ENCODE peak calls at places on chromosome 22, in seven cellular contexts. W, T, D, V, S, Y and F are unnamed samples.

GRCh38 chr22:43263645-43264514 is 76.9 kb upstream of the TTLL12 start:
- DNase-seq in W (peak; percentile 15), T (no peak), D (peak; percentile 88), V (no peak), S (no peak), Y (peak; percentile 83), F (peak; percentile 96)

GRCh38 chr22:42868751-42869251 is 11.7 kb upstream of the ARFGAP3 start:
- DNase-seq in W (no peak), T (no peak), D (peak; percentile 17), V (no peak), S (no peak), Y (no peak), F (no peak)

GRCh38 chr22:38026130-38027111 is 30.8 kb upstream of the PICK1 start:
- DNase-seq in W (no peak), T (no peak), D (no peak), V (no peak), S (no peak), Y (no peak), F (no peak)

GRCh38 chr22:40024201-40025061 is 29.7 kb downstream of the FAM83F start:
- DNase-seq in W (peak; percentile 17), T (peak; percentile 76), D (peak; percentile 51), V (peak; percentile 67), S (peak; percentile 90), Y (peak; percentile 76), F (peak; percentile 71)

GRCh38 chr22:32723632-32724031 is 77.9 kb upstream of the TIMP3 start:
- DNase-seq in W (no peak), T (no peak), D (peak; percentile 96), V (no peak), S (no peak), Y (no peak), F (peak; percentile 82)

GRCh38 chr22:26860233-26860765 is 202.9 kb downstream of the MIAT start:
- DNase-seq in W (no peak), T (no peak), D (no peak), V (no peak), S (peak; percentile 27), Y (no peak), F (no peak)

GRCh38 chr22:21765909-21766529 is 30.4 kb upstream of the YPEL1 start:
- DNase-seq in W (no peak), T (no peak), D (no peak), V (no peak), S (no peak), Y (no peak), F (no peak)

GRCh38 chr22:42217752-42218280 is 52.6 kb downstream of the TCF20 start:
- DNase-seq in W (no peak), T (no peak), D (peak; percentile 30), V (no peak), S (no peak), Y (no peak), F (no peak)

GRCh38 chr22:27476318-27476717 is 325.2 kb downstream of the MN1 start:
- DNase-seq in W (no peak), T (no peak), D (no peak), V (no peak), S (no peak), Y (no peak), F (no peak)

GRCh38 chr22:39612811-39613548 is 42.4 kb downstream of the CACNA1I start:
- DNase-seq in W (no peak), T (no peak), D (no peak), V (no peak), S (no peak), Y (no peak), F (no peak)

GRCh38 chr22:26887456-26887855 is 230.1 kb downstream of the MIAT start:
- DNase-seq in W (no peak), T (no peak), D (peak; percentile 74), V (no peak), S (no peak), Y (peak; percentile 46), F (peak; percentile 83)

GRCh38 chr22:40247976-40248375 is 70.3 kb downstream of the TNRC6B start:
- DNase-seq in W (no peak), T (no peak), D (no peak), V (no peak), S (no peak), Y (no peak), F (no peak)

GRCh38 chr22:32836286-32836859 is 34.9 kb downstream of the TIMP3 start:
- DNase-seq in W (no peak), T (no peak), D (peak; percentile 22), V (no peak), S (no peak), Y (peak; percentile 36), F (no peak)

GRCh38 chr22:50477923-50478322 is 3.1 kb upstream of the SBF1 start:
- DNase-seq in W (no peak), T (no peak), D (no peak), V (no peak), S (no peak), Y (no peak), F (no peak)

GRCh38 chr22:19232620-19233019 is 54.1 kb upstream of the SLC25A1 start:
- DNase-seq in W (no peak), T (no peak), D (no peak), V (no peak), S (no peak), Y (no peak), F (no peak)

DNA sequence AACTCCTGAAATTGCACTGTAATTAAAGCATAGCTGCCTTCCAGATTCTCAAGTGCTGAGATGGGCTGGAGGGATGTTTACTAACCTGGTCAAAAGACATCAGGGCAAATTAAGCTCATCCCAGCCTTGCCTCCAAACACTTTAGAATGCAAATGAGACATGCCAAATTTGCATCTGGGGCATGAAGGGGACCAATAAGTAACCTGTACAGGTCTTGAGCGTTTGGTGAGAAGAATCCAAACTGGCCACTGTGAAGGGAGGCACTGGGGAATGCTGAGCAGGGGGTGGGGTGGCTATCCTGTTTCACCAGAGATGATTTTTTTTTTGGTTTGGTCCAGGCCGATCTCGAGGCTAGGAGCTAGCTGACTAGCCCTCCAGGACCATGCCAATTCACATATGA is 38.3 kb upstream of the ADA2 start:
- DNase-seq in W (no peak), T (no peak), D (no peak), V (no peak), S (no peak), Y (no peak), F (no peak)
- H2BK5ac ChIP-seq in W (no peak overlapping the region), T (peak overlapping the region; percentile 43), D (no peak overlapping the region), V (peak overlapping the region; percentile 14), S (peak overlapping the region; percentile 97), Y (no peak overlapping the region), F (no peak overlapping the region)

DNA sequence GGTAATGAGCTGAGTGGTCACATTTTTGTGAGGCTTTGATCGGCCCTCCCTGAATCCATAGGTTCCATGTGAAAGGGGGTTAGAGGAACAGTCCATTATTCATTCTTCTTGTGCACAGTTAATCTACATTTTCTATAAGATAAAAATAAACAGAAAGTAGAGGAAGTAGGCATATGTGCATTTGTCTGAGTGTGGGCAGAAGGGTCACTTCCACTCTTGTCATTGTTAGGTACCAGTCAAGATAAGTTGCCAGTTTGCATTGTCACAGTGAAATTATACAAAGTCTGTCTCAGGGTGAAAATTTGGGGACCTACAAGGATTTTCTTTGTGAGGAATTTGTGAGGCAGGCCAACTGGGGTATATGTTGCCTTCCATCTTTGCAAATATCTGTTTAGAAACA is 4.6 kb upstream of the APOL4 start:
- DNase-seq in W (no peak), T (no peak), D (no peak), V (no peak), S (no peak), Y (no peak), F (no peak)
- H2AK5ac ChIP-seq in W (no peak overlapping the region), T (no peak overlapping the region), D (no peak overlapping the region), V (no peak overlapping the region), S (no peak overlapping the region), Y (no peak overlapping the region), F (no peak overlapping the region)

DNA sequence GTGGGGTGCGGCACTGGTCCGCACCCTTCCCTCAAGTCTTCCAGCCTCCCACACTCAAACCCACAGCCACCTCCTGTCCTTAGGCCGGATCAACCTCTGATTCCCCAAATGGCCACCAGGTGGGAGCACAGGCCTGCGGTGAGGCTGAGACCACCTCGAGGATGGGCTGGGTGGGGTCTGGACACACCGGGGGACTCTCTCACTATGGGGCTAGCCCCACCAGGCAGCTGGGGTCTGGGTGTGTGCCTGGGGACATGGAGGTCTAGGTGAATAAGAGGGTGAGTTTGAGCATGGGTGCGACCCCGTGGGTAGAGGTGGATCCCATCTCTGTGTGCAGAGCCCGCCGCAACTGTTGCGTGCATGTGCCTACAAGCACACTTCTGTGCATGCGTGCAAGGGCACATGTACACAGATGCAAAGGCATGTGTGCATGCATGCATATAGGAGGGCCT is 32.6 kb downstream of the MYO18B start:
- DNase-seq in W (no peak), T (peak; percentile 65), D (no peak), V (peak; percentile 44), S (peak; percentile 86), Y (peak; percentile 49), F (no peak)
- H3K4me1 ChIP-seq in W (no peaks in the 10 kb centered on the region), T (no peaks in the 10 kb centered on the region), D (no peaks in the 10 kb centered on the region), V (no peaks in the 10 kb centered on the region), S (no peaks in the 10 kb centered on the region), Y (no peaks in the 10 kb centered on the region), F (no peaks in the 10 kb centered on the region)

DNA sequence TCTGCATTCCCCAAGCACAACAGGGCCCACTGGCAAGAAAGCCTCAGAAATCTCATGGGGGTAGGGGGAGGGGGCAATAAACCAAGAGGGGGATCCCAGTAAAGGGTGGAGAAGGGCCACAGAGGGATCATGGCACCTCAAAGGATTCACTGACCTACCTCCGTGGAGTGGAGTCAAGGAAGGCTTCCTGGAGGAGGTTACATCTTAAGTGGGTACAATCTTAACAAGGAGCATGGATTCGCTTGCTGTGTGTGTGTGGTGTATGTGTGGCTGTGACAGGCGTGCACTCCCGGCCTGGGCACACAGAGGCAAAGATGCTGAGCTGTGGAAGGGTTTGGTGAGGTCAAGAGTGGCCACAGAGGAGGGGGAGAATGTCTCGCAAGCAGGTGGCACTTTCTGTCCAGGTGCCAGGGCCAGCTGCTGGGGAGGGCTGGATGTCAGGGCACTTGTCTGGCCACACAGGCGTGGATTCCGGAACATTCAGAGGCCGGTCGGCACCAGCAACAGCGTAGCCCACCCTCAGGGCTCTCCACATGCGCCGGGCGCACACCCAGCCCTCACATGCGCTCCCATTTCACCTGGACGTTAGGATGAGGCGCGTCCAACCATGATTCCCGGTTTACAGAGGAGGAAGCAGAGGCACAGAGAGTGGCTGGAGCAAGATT is 43.3 kb downstream of the WNT7B start:
- DNase-seq in W (no peak), T (no peak), D (no peak), V (no peak), S (no peak), Y (no peak), F (no peak)
- H2BK5ac ChIP-seq in W (no peak overlapping the region), T (no peak overlapping the region), D (no peak overlapping the region), V (peak overlapping the region; percentile 77), S (no peak overlapping the region), Y (no peak overlapping the region), F (no peak overlapping the region)

GRCh38 chr22:24112188-24112587 is 69.1 kb upstream of the SUSD2 start:
- DNase-seq in W (peak; percentile 75), T (no peak), D (peak; percentile 15), V (no peak), S (no peak), Y (peak; percentile 50), F (no peak)
- H2AK5ac ChIP-seq in W (no peak overlapping the region), T (no peak overlapping the region), D (no peak overlapping the region), V (no peak overlapping the region), S (no peak overlapping the region), Y (no peak overlapping the region), F (no peak overlapping the region)

DNA sequence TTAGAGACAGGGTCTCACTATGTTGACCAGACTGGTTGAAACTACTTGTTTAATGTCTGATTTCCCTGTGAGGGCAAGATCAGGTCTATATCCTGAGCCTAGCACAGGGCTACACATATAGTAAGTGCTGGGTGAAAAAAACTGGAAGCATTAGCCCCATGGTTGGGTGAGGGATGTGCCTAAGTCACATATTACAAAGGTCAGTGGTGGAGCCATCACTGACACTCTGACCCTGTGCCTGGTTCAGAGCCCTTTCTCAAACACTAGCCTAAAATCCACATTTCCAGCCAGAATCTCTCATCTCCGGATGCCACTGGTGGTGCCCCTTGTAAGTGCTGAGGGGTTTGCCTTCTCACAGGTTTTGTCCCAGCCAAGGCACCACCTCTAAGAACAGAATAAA is 9.0 kb downstream of the TBC1D10A start:
- DNase-seq in W (no peak), T (no peak), D (no peak), V (no peak), S (no peak), Y (no peak), F (no peak)
- H3K4me1 ChIP-seq in W (peaks cover 64% of the 10 kb centered on the region), T (no peaks in the 10 kb centered on the region), D (peaks cover 33% of the 10 kb centered on the region), V (no peaks in the 10 kb centered on the region), S (no peaks in the 10 kb centered on the region), Y (no peaks in the 10 kb centered on the region), F (peaks cover 35% of the 10 kb centered on the region)